ENCODE peak calls at places on chromosomes 1 and 21, in four cellular contexts. P, A, V and B are unnamed samples.

GRCh38 chr1:64823691-64824476 is 79.0 kb downstream of the RAVER2 start:
- DNase-seq in P (peak), A (peak), V (no peak), B (peak)

GRCh38 chr1:7975212-7975865 is 13.8 kb downstream of the PARK7 start:
- DNase-seq in P (peak), A (peak), V (peak), B (peak)

GRCh38 chr1:203913045-203913444 is 51.6 kb downstream of the SNRPE start:
- DNase-seq in P (no peak), A (no peak), V (no peak), B (no peak)

GRCh38 chr21:45417256-45417950 is 12.4 kb downstream of the COL18A1 start:
- DNase-seq in P (no peak), A (peak), V (no peak), B (no peak)

GRCh38 chr1:27372808-27373690 is 1.6 kb downstream of the FCN3 start:
- DNase-seq in P (no peak), A (no peak), V (no peak), B (no peak)

GRCh38 chr1:114130846-114131525 is 22.7 kb downstream of the SYT6 start:
- DNase-seq in P (no peak), A (no peak), V (no peak), B (no peak)

GRCh38 chr1:214445846-214446614 is 105.4 kb downstream of the PTPN14 start:
- DNase-seq in P (peak), A (no peak), V (no peak), B (no peak)

GRCh38 chr1:43952731-43953350 is 6.1 kb downstream of the IPO13 start:
- DNase-seq in P (no peak), A (no peak), V (no peak), B (no peak)

GRCh38 chr1:153774780-153775431 is at the start of gene SLC27A3:
- DNase-seq in P (peak), A (peak), V (no peak), B (peak)

GRCh38 chr1:232987046-232987445 is 36.6 kb downstream of the NTPCR start:
- DNase-seq in P (no peak), A (no peak), V (no peak), B (no peak)

GRCh38 chr1:49526672-49527071 is 497.1 kb downstream of the AGBL4 start:
- DNase-seq in P (no peak), A (no peak), V (no peak), B (no peak)

GRCh38 chr1:94974824-94975223 is 47.9 kb upstream of the CNN3 start:
- DNase-seq in P (no peak), A (no peak), V (no peak), B (no peak)

GRCh38 chr1:111769517-111770146 is 13.9 kb downstream of the DDX20 start:
- DNase-seq in P (peak), A (no peak), V (peak), B (peak)

GRCh38 chr1:201737350-201738060 is 91.5 kb upstream of the IPO9 start:
- DNase-seq in P (no peak), A (no peak), V (peak), B (peak)

GRCh38 chr1:64320470-64320869 is 117.0 kb downstream of the UBE2U start:
- DNase-seq in P (no peak), A (no peak), V (no peak), B (no peak)

GRCh38 chr1:156709743-156710489 is 4.5 kb upstream of the CRABP2 start:
- DNase-seq in P (no peak), A (no peak), V (no peak), B (peak)

GRCh38 chr1:54355931-54356679 is 50.1 kb downstream of the SSBP3 start:
- DNase-seq in P (no peak), A (no peak), V (no peak), B (no peak)

GRCh38 chr1:12230549-12231275 is 882 bp downstream of the VPS13D start:
- DNase-seq in P (no peak), A (peak), V (peak), B (no peak)
- H3K27ac ChIP-seq in P (peak), A (peak), V (peak), B (peak)

DNA sequence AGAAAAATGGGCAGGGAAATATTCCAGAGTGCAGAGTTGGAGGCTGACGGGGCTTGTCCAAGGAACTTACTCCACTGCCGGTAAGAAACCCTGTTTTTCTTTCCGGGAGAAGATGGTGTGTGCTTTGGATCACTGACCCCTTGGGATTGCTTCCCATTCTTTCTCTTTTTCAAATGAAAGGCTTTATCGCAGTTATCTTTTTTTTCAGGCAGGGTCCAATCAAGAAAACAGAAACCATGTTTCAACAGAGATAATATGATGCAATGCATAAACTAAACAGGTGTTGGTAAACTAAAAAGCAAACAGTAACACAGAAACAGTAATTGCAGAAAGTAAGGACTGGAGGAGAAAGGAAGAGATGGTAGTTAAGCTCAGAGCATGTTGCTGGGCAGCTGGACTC is 145.1 kb downstream of the LYPLAL1 start:
- DNase-seq in P (no peak), A (no peak), V (no peak), B (no peak)
- TF ChIP-seq POLR2A in P (no peak), A (no peak), V (no peak), B (no peak)

GRCh38 chr1:211739671-211740411 is 64.4 kb upstream of the NEK2 start:
- DNase-seq in P (no peak), A (no peak), V (no peak), B (no peak)
- H3K27ac ChIP-seq in P (no peak), A (no peak), V (no peak), B (no peak)

GRCh38 chr1:109370712-109371270 is 26.9 kb downstream of the SORT1 start:
- DNase-seq in P (no peak), A (no peak), V (peak), B (no peak)
- TF ChIP-seq POLR2A in P (no peak), A (no peak), V (peak), B (peak)

GRCh38 chr1:1536938-1537546 is 3.4 kb downstream of the TMEM240 start:
- DNase-seq in P (no peak), A (no peak), V (no peak), B (no peak)
- H3K27ac ChIP-seq in P (no peak), A (no peak), V (peak), B (no peak)

GRCh38 chr1:182383037-182383661 is 8.4 kb downstream of the GLUL start:
- DNase-seq in P (no peak), A (no peak), V (no peak), B (no peak)
- TF ChIP-seq POLR2A in P (no peak), A (no peak), V (no peak), B (no peak)

DNA sequence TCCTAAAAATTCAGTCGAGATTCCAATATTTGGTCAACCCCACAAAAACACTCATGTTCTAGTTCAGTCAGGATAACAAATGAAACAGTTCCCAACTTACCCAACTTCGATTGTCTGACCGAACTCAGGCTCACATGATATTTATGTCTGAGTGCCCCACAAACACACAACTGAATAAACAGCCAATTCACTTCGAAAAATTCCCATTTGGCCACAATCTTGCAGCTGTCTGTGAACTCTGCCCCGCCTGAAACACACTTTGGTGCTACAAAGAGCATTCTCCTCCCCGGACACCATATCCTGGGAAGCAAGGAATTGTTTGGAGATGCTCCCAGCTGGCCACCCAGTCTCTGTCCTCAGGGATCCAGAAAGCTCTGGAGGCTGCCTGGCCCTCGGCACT is 52.9 kb upstream of the SIM2 start:
- DNase-seq in P (no peak), A (no peak), V (no peak), B (no peak)
- H3K27ac ChIP-seq in P (no peak), A (no peak), V (no peak), B (no peak)

DNA sequence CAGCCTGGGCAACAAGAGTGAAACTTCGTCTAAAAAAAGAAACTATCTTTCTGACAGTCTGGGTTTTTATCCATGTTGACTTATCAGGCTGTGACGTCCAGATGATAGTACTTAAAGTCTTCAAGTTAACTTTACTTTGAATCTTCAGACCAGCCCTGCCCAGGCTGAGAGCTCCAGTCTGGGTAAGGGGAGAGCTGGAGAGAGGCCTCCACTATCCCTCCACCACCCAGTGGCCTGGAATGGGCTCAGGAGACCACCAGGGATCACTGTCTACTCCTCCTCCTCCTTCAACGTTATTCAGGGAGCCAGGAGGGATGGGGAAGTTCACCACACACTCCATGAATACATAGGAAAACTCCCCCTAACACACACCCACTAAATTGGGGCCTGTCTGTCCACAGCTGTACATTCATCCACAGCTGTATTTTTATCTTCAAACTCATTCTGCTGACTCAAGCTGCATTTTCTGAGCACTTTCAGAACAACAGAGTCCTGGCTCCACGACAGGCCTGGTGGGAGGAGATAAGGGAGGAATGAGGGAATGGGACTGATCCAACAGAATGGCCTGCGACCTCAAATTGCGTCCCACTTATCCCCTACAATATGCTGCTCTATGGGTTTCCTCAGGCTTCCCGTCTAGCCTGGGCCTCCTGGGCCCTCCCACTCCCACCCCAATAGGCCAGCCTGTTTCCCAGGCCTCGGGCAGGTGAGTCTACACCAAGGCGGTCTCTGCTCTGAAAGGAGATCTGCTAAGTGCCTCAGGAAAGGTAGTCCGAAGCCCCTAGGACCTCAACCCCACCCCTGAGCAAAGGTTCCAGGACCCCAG is 1.8 kb downstream of the SLC45A3 start:
- DNase-seq in P (no peak), A (peak), V (no peak), B (peak)
- TF ChIP-seq POLR2A in P (no peak), A (no peak), V (no peak), B (no peak)